ENCODE peak calls at places on chromosome 1, in nine cellular contexts. M, C, Z, A, E, H, J, Y and W are unnamed samples.

GRCh38 chr1:84949664-84950063 is 47.2 kb downstream of the MCOLN2 start:
- DNase-seq in M (no peak), C (no peak), Z (no peak), A (no peak), E (no peak), H (no peak), J (no peak), Y (no peak), W (no peak)

GRCh38 chr1:43233631-43234030 is 36.2 kb upstream of the TMEM125 start:
- DNase-seq in M (peak), C (no peak), Z (no peak), A (no peak), E (no peak), H (no peak), J (no peak), Y (no peak), W (no peak)

GRCh38 chr1:62131093-62131725 is 63.4 kb upstream of the L1TD1 start:
- DNase-seq in M (no peak), C (no peak), Z (no peak), A (no peak), E (peak), H (peak), J (peak), Y (peak), W (no peak)

GRCh38 chr1:111826278-111826677 is 70.6 kb downstream of the DDX20 start:
- DNase-seq in M (no peak), C (no peak), Z (no peak), A (no peak), E (no peak), H (no peak), J (no peak), Y (no peak), W (no peak)

GRCh38 chr1:240189386-240189989 is 97.8 kb downstream of the FMN2 start:
- DNase-seq in M (no peak), C (no peak), Z (no peak), A (no peak), E (no peak), H (peak), J (no peak), Y (peak), W (no peak)

GRCh38 chr1:113103048-113103447 is 30.1 kb downstream of the LRIG2 start:
- DNase-seq in M (no peak), C (no peak), Z (no peak), A (no peak), E (no peak), H (no peak), J (no peak), Y (no peak), W (no peak)

GRCh38 chr1:40638097-40639036 is 27.1 kb downstream of the RIMS3 start:
- DNase-seq in M (no peak), C (no peak), Z (no peak), A (no peak), E (no peak), H (no peak), J (no peak), Y (no peak), W (no peak)

GRCh38 chr1:9239622-9240401 is 5.2 kb downstream of the H6PD start:
- DNase-seq in M (no peak), C (peak), Z (peak), A (no peak), E (peak), H (no peak), J (no peak), Y (no peak), W (no peak)

GRCh38 chr1:100622037-100622436 is 84.1 kb downstream of the GPR88 start:
- DNase-seq in M (peak), C (no peak), Z (no peak), A (no peak), E (no peak), H (no peak), J (no peak), Y (no peak), W (peak)

GRCh38 chr1:163082971-163083370 is 13.8 kb downstream of the RGS4 start:
- DNase-seq in M (no peak), C (peak), Z (no peak), A (no peak), E (peak), H (no peak), J (no peak), Y (no peak), W (no peak)

GRCh38 chr1:160951443-160952128 is 3.0 kb downstream of the ITLN2 start:
- DNase-seq in M (no peak), C (peak), Z (peak), A (no peak), E (no peak), H (peak), J (peak), Y (peak), W (no peak)

GRCh38 chr1:116820362-116820761 is 66.1 kb downstream of the CD2 start:
- DNase-seq in M (peak), C (peak), Z (no peak), A (no peak), E (peak), H (no peak), J (no peak), Y (no peak), W (no peak)

GRCh38 chr1:18630511-18631495 is at the start of gene PAX7:
- DNase-seq in M (no peak), C (no peak), Z (no peak), A (no peak), E (no peak), H (peak), J (no peak), Y (no peak), W (no peak)
- H3K27ac ChIP-seq in M (no peak), C (no peak), Z (no peak), A (no peak), E (no peak), H (no peak), J (no peak), Y (no peak), W (no peak)

GRCh38 chr1:229884765-229885164 is 182.3 kb upstream of the GALNT2 start:
- DNase-seq in M (peak), C (no peak), Z (no peak), A (peak), E (no peak), H (peak), J (no peak), Y (no peak), W (no peak)

GRCh38 chr1:229879746-229880145 is 187.3 kb upstream of the GALNT2 start:
- DNase-seq in M (peak), C (no peak), Z (no peak), A (no peak), E (no peak), H (no peak), J (no peak), Y (no peak), W (no peak)

GRCh38 chr1:229882621-229883020 is 184.4 kb upstream of the GALNT2 start:
- DNase-seq in M (no peak), C (no peak), Z (no peak), A (peak), E (no peak), H (no peak), J (no peak), Y (no peak), W (no peak)

GRCh38 chr1:229883504-229884200 is 183.4 kb upstream of the GALNT2 start:
- DNase-seq in M (peak), C (no peak), Z (no peak), A (peak), E (no peak), H (no peak), J (no peak), Y (no peak), W (no peak)

GRCh38 chr1:229880271-229881170 is 186.5 kb upstream of the GALNT2 start:
- DNase-seq in M (peak), C (no peak), Z (no peak), A (peak), E (no peak), H (no peak), J (no peak), Y (no peak), W (no peak)
- H3K27ac ChIP-seq in M (no peak), C (no peak), Z (no peak), A (no peak), E (no peak), H (no peak), J (no peak), Y (no peak), W (no peak)

DNA sequence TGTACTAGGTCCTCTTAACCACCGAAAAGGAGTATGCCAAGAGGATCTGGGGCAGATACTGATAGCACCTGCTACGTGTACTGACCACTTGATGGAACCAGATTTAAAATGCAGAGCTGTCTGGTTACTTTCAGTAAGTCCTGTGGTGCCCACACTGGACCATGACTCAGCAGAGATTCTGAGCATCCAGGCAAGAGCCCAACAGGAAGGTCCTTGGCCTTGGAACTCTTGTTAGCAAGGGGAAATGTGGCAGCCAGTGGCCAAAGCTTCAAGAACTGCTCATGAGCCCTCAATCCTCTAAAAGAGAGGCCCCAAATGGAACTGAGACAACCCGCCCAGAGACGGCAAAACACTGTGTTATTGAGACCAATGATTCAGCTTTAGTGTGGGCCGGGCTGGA is 4.2 kb upstream of the GJB5 start:
- DNase-seq in M (no peak), C (no peak), Z (no peak), A (no peak), E (no peak), H (no peak), J (no peak), Y (no peak), W (no peak)
- H3K27ac ChIP-seq in M (no peak), C (no peak), Z (no peak), A (no peak), E (no peak), H (no peak), J (no peak), Y (no peak), W (no peak)

DNA sequence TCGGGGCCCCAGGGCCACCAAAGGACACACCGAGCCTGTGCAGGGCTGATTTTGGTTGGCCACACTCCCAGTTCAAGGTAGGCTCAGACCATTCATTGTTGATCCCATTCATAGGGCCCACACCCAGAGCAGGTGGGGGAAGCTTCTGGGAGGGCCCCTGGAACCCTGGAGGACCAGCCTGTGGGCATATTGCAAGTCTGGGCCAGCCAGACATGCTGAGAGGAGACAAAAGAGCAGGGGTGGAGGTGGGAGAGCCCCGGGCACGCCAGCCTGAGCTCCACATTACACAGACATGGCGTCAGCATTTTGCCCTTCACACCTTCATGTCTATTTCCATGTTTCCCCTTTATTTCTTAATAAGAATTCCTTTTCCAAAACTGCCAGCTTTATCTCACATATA is 25.7 kb downstream of the PMVK start:
- DNase-seq in M (no peak), C (no peak), Z (no peak), A (no peak), E (no peak), H (no peak), J (no peak), Y (no peak), W (no peak)
- H3K27ac ChIP-seq in M (peak), C (no peak), Z (no peak), A (no peak), E (no peak), H (no peak), J (no peak), Y (no peak), W (no peak)